ENCODE peak calls at places on chromosome 15, in seven cellular contexts. J is GM23248, N is A549, E is Peyer's patch, C is psoas muscle, D is uterus, A is IMR-90. S is an unnamed sample.

GRCh38 chr15:91102546-91103330 is 2.7 kb downstream of the SV2B start:
- DNase-seq in J (no peak), N (no peak), E (no peak), C (no peak), D (no peak), A (no peak), S (peak; percentile 31)

GRCh38 chr15:93072440-93073394 is 16.3 kb downstream of the RGMA start:
- DNase-seq in J (peak; percentile 51), N (peak; percentile 53), E (no peak), C (peak; percentile 90), D (peak; percentile 93), A (peak; percentile 23), S (peak; percentile 89)

GRCh38 chr15:47432831-47433230 is 284.5 kb upstream of the SEMA6D start:
- DNase-seq in J (peak; percentile 9), N (no peak), E (no peak), C (no peak), D (no peak), A (peak; percentile 53), S (no peak)

GRCh38 chr15:100728371-100729201 is 126.2 kb downstream of the ASB7 start:
- DNase-seq in J (no peak), N (no peak), E (no peak), C (no peak), D (peak; percentile 13), A (no peak), S (no peak)

GRCh38 chr15:78619022-78619950 is 1.5 kb downstream of the CHRNA3 start:
- DNase-seq in J (no peak), N (no peak), E (no peak), C (no peak), D (no peak), A (no peak), S (no peak)

GRCh38 chr15:38690737-38691332 is 126.2 kb upstream of the RASGRP1 start:
- DNase-seq in J (peak; percentile 78), N (peak; percentile 68), E (peak; percentile 70), C (peak; percentile 33), D (peak; percentile 48), A (peak; percentile 75), S (peak; percentile 17)

GRCh38 chr15:29774900-29775299 is 47.4 kb downstream of the TJP1 start:
- DNase-seq in J (peak; percentile 77), N (peak; percentile 87), E (no peak), C (no peak), D (no peak), A (peak; percentile 86), S (no peak)

GRCh38 chr15:51097553-51098330 is 3.0 kb upstream of the TNFAIP8L3 start:
- DNase-seq in J (peak; percentile 86), N (no peak), E (no peak), C (no peak), D (peak; percentile 44), A (peak; percentile 63), S (no peak)

GRCh38 chr15:47754312-47754711 is 37.0 kb downstream of the SEMA6D start:
- DNase-seq in J (peak; percentile 16), N (no peak), E (no peak), C (no peak), D (no peak), A (peak; percentile 5), S (no peak)

GRCh38 chr15:90249123-90249863 is at the start of gene TTLL13:
- DNase-seq in J (peak; percentile 90), N (peak; percentile 92), E (peak; percentile 87), C (peak; percentile 95), D (peak; percentile 94), A (peak; percentile 72), S (peak; percentile 95)

GRCh38 chr15:76988874-76989780 is 5.8 kb upstream of the PSTPIP1 start:
- DNase-seq in J (no peak), N (no peak), E (no peak), C (no peak), D (no peak), A (no peak), S (no peak)

GRCh38 chr15:41564286-41564959 is 5.4 kb downstream of the TYRO3 start:
- DNase-seq in J (no peak), N (no peak), E (no peak), C (no peak), D (peak; percentile 59), A (no peak), S (no peak)

GRCh38 chr15:74235962-74236361 is at the start of gene CCDC33:
- DNase-seq in J (no peak), N (no peak), E (peak; percentile 20), C (no peak), D (no peak), A (no peak), S (no peak)

GRCh38 chr15:55282284-55282833 is 7.3 kb downstream of the RAB27A start:
- DNase-seq in J (peak; percentile 82), N (no peak), E (no peak), C (no peak), D (no peak), A (peak; percentile 84), S (no peak)

GRCh38 chr15:29433507-29433906 is 163.9 kb upstream of the NSMCE3 start:
- DNase-seq in J (no peak), N (no peak), E (no peak), C (no peak), D (no peak), A (no peak), S (no peak)

GRCh38 chr15:62711691-62712454 is 330.7 kb upstream of the TPM1 start:
- DNase-seq in J (peak; percentile 72), N (no peak), E (no peak), C (no peak), D (no peak), A (peak; percentile 51), S (no peak)

DNA sequence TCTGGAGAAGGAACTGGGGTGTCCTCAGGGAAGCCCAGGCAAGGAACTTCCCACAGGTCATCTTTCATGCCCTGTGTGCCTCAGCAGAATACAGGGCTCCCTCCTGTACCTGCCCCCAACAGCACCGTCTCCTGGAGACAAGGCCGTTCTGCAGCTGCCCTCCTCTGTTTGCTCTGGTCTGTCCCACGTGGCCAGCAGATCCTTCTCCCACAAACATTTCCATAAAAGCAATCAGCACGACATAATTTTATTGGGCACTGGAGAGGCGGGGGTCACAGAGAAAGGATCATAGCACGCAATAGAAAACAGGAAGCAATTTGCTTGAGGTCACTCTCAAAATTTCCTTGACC is 29.5 kb downstream of the STARD5 start:
- DNase-seq in J (no peak), N (no peak), E (no peak), C (no peak), D (no peak), A (no peak), S (no peak)
- H3K4me1 ChIP-seq in J (peaks cover 13% of the 10 kb centered on the region), N (peaks cover 16% of the 10 kb centered on the region), E (peaks cover 8% of the 10 kb centered on the region), C (no peaks in the 10 kb centered on the region), D (no peaks in the 10 kb centered on the region), A (no peaks in the 10 kb centered on the region), S (peaks cover 40% of the 10 kb centered on the region)

DNA sequence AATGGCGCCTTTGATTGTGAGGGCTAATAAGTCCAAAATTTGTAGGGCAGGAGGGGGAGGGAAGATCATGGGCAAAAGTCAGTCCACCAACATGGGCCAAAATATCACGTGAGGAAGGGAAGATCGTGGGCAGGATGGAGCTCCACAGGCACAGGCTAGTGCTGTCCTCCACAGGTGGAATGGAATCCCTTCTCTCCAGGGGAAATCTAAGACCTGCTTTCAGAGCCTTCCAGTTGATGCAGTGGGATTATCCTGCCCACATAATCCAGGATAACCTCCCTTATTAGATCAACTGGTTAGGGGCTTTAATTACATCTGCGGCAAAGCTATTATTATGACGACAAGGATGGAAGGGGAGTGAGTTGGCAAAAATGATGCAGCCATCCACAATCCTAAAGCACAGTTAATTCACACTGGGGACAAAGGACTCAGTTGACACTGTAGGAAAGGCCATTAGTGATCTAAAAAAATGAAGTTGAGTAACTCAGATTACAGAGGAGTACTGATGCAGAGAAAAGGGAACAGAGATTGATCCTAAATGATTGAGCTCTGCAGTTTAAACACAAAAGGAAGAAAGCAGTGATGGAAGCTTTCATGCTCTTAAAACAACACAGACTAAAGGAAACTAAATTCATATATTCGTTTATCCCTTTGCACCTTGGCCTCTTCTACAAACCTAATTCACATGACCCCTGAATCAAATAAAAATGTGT is 159.8 kb downstream of the AKAP13 start:
- DNase-seq in J (no peak), N (no peak), E (no peak), C (no peak), D (no peak), A (no peak), S (no peak)
- H3K4me1 ChIP-seq in J (no peaks in the 10 kb centered on the region), N (peaks cover 24% of the 10 kb centered on the region), E (peaks cover 6% of the 10 kb centered on the region), C (no peaks in the 10 kb centered on the region), D (no peaks in the 10 kb centered on the region), A (peaks cover 16% of the 10 kb centered on the region), S (peaks cover 72% of the 10 kb centered on the region)

DNA sequence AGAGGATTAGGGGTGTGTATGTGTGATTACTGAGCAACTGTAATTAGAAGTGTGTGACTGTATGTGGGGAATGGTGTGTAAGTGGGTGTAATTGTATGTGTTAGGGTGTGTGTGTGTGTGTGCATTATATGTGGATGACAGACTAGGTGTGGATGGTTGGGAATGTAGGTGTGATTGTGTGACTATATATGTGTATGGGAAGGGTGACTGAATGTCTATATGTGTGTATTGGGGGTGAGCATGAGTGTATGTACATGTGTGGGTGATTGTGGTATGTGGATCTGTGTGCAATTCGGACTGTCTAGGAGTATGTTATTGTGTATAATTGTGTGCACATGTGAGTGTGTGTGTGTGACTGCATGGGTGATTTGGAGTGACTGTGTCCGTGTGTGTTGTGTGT is 43.2 kb upstream of the SMAD6 start:
- DNase-seq in J (no peak), N (no peak), E (no peak), C (no peak), D (no peak), A (no peak), S (no peak)
- H3K4me1 ChIP-seq in J (no peaks in the 10 kb centered on the region), N (no peaks in the 10 kb centered on the region), E (no peaks in the 10 kb centered on the region), C (no peaks in the 10 kb centered on the region), D (no peaks in the 10 kb centered on the region), A (no peaks in the 10 kb centered on the region), S (peaks cover 49% of the 10 kb centered on the region)

DNA sequence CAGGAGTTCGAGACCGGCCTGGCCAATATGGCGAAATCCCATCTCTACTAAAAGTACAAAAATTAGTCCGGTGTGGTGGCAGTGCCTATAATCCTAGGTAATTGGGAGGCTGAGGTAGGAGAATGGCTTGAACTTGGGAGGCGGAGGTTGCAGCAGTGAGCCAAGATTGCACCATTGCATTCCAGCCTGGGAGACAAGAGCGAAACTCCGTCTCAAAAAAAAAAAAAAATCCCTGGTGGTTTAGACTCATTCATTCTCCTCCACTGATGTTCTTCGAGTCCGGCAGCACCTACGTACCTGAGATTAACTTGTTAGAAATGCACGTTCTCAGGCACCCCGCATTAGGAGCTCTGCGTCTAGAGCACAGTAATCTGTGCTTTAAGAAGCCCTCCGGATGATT is 3.7 kb downstream of the MCTP2 start:
- DNase-seq in J (no peak), N (no peak), E (no peak), C (no peak), D (no peak), A (no peak), S (no peak)
- H3K4me1 ChIP-seq in J (no peaks in the 10 kb centered on the region), N (no peaks in the 10 kb centered on the region), E (no peaks in the 10 kb centered on the region), C (no peaks in the 10 kb centered on the region), D (no peaks in the 10 kb centered on the region), A (peaks cover 5% of the 10 kb centered on the region), S (peaks cover 19% of the 10 kb centered on the region)

DNA sequence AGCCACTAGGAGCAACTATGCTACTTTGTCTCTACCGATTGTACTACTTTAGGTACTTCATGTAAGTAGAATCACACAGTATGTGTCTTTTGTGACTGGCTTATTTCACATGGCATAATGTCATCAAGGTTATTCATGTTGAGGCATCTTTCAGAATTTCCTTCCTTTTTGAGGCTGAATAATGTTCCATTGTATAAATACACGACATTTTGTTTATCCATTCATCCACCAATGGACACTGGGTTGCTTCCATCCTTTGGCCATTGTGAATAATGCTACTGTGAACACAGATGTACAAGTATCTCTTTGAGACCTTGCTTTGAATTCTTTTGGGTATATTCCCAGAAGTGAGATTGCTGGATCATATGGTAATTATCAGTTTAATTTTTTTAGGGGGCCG is 29.2 kb downstream of the MYO5A start:
- DNase-seq in J (no peak), N (no peak), E (no peak), C (no peak), D (no peak), A (no peak), S (no peak)
- H3K4me1 ChIP-seq in J (peaks cover 19% of the 10 kb centered on the region), N (peaks cover 12% of the 10 kb centered on the region), E (peaks cover 5% of the 10 kb centered on the region), C (peaks cover 14% of the 10 kb centered on the region), D (no peaks in the 10 kb centered on the region), A (peaks cover 5% of the 10 kb centered on the region), S (peaks cover 7% of the 10 kb centered on the region)